ENCODE peak calls at places on chromosomes 12 and 14, in seven cellular contexts. One of them, this sample, is unnamed.

GRCh38 chr14:49506650-49507049 is 79.5 kb downstream of the RPS29 start:
- DNase-seq in activated CD8-positive, alpha-beta T cell treated with anti-CD3 and anti-CD28 coated beads for 36 hours: no peak
- DNase-seq in prostate gland: no peak
- DNase-seq in cardiac fibroblast: no peak
- DNase-seq in neural crest cell: no peak
- DNase-seq in tibial nerve: no peak
- DNase-seq in WTC11: no peak
- DNase-seq in this sample: no peak

GRCh38 chr12:95648990-95649791 is 97.9 kb upstream of the USP44 start:
- DNase-seq in activated CD8-positive, alpha-beta T cell treated with anti-CD3 and anti-CD28 coated beads for 36 hours: no peak
- DNase-seq in prostate gland: peak
- DNase-seq in cardiac fibroblast: peak
- DNase-seq in neural crest cell: no peak
- DNase-seq in tibial nerve: no peak
- DNase-seq in WTC11: no peak
- DNase-seq in this sample: no peak

GRCh38 chr12:2023365-2023764 is 19.1 kb upstream of the DCP1B start:
- DNase-seq in activated CD8-positive, alpha-beta T cell treated with anti-CD3 and anti-CD28 coated beads for 36 hours: no peak
- DNase-seq in prostate gland: peak
- DNase-seq in cardiac fibroblast: no peak
- DNase-seq in neural crest cell: no peak
- DNase-seq in tibial nerve: no peak
- DNase-seq in WTC11: no peak
- DNase-seq in this sample: no peak

GRCh38 chr12:124909831-124910560 is 4.5 kb downstream of the UBC start:
- DNase-seq in activated CD8-positive, alpha-beta T cell treated with anti-CD3 and anti-CD28 coated beads for 36 hours: no peak
- DNase-seq in prostate gland: no peak
- DNase-seq in cardiac fibroblast: peak
- DNase-seq in neural crest cell: no peak
- DNase-seq in tibial nerve: no peak
- DNase-seq in WTC11: no peak
- DNase-seq in this sample: no peak

GRCh38 chr12:83472350-83472749 is 785.6 kb downstream of the TMTC2 start:
- DNase-seq in activated CD8-positive, alpha-beta T cell treated with anti-CD3 and anti-CD28 coated beads for 36 hours: no peak
- DNase-seq in prostate gland: no peak
- DNase-seq in cardiac fibroblast: no peak
- DNase-seq in neural crest cell: no peak
- DNase-seq in tibial nerve: no peak
- DNase-seq in WTC11: no peak
- DNase-seq in this sample: no peak

GRCh38 chr12:118035194-118036041 is 18.9 kb downstream of the RFC5 start:
- DNase-seq in activated CD8-positive, alpha-beta T cell treated with anti-CD3 and anti-CD28 coated beads for 36 hours: peak
- DNase-seq in prostate gland: no peak
- DNase-seq in cardiac fibroblast: peak
- DNase-seq in neural crest cell: no peak
- DNase-seq in tibial nerve: no peak
- DNase-seq in WTC11: no peak
- DNase-seq in this sample: no peak

GRCh38 chr12:44379827-44380226 is 496.3 kb downstream of the NELL2 start:
- DNase-seq in activated CD8-positive, alpha-beta T cell treated with anti-CD3 and anti-CD28 coated beads for 36 hours: no peak
- DNase-seq in prostate gland: no peak
- DNase-seq in cardiac fibroblast: no peak
- DNase-seq in neural crest cell: no peak
- DNase-seq in tibial nerve: no peak
- DNase-seq in WTC11: no peak
- DNase-seq in this sample: no peak

GRCh38 chr12:1470051-1470450 is 124.3 kb downstream of the FBXL14 start:
- DNase-seq in activated CD8-positive, alpha-beta T cell treated with anti-CD3 and anti-CD28 coated beads for 36 hours: no peak
- DNase-seq in prostate gland: no peak
- DNase-seq in cardiac fibroblast: no peak
- DNase-seq in neural crest cell: no peak
- DNase-seq in tibial nerve: no peak
- DNase-seq in WTC11: no peak
- DNase-seq in this sample: no peak

GRCh38 chr14:99348816-99349609 is 77.0 kb upstream of the BCL11B start:
- DNase-seq in activated CD8-positive, alpha-beta T cell treated with anti-CD3 and anti-CD28 coated beads for 36 hours: no peak
- DNase-seq in prostate gland: no peak
- DNase-seq in cardiac fibroblast: no peak
- DNase-seq in neural crest cell: no peak
- DNase-seq in tibial nerve: no peak
- DNase-seq in WTC11: no peak
- DNase-seq in this sample: no peak

GRCh38 chr12:114096461-114096860 is 130.3 kb upstream of the RBM19 start:
- DNase-seq in activated CD8-positive, alpha-beta T cell treated with anti-CD3 and anti-CD28 coated beads for 36 hours: no peak
- DNase-seq in prostate gland: no peak
- DNase-seq in cardiac fibroblast: no peak
- DNase-seq in neural crest cell: no peak
- DNase-seq in tibial nerve: no peak
- DNase-seq in WTC11: no peak
- DNase-seq in this sample: no peak

GRCh38 chr12:49947593-49948226 is 2.8 kb upstream of the AQP2 start:
- DNase-seq in activated CD8-positive, alpha-beta T cell treated with anti-CD3 and anti-CD28 coated beads for 36 hours: no peak
- DNase-seq in prostate gland: no peak
- DNase-seq in cardiac fibroblast: no peak
- DNase-seq in neural crest cell: no peak
- DNase-seq in tibial nerve: no peak
- DNase-seq in WTC11: no peak
- DNase-seq in this sample: no peak

GRCh38 chr14:95332641-95333040 is 12.9 kb upstream of the CLMN start:
- DNase-seq in activated CD8-positive, alpha-beta T cell treated with anti-CD3 and anti-CD28 coated beads for 36 hours: no peak
- DNase-seq in prostate gland: no peak
- DNase-seq in cardiac fibroblast: no peak
- DNase-seq in neural crest cell: no peak
- DNase-seq in tibial nerve: no peak
- DNase-seq in WTC11: no peak
- DNase-seq in this sample: no peak

GRCh38 chr14:75497191-75497590 is 25.1 kb upstream of the BATF start:
- DNase-seq in activated CD8-positive, alpha-beta T cell treated with anti-CD3 and anti-CD28 coated beads for 36 hours: peak
- DNase-seq in prostate gland: no peak
- DNase-seq in cardiac fibroblast: no peak
- DNase-seq in neural crest cell: no peak
- DNase-seq in tibial nerve: no peak
- DNase-seq in WTC11: no peak
- DNase-seq in this sample: no peak

GRCh38 chr14:101929946-101930345 is 34.4 kb upstream of the DYNC1H1 start:
- DNase-seq in activated CD8-positive, alpha-beta T cell treated with anti-CD3 and anti-CD28 coated beads for 36 hours: no peak
- DNase-seq in prostate gland: no peak
- DNase-seq in cardiac fibroblast: no peak
- DNase-seq in neural crest cell: no peak
- DNase-seq in tibial nerve: no peak
- DNase-seq in WTC11: no peak
- DNase-seq in this sample: no peak

GRCh38 chr12:115017346-115017745 is 333.4 kb upstream of the TBX3 start:
- DNase-seq in activated CD8-positive, alpha-beta T cell treated with anti-CD3 and anti-CD28 coated beads for 36 hours: no peak
- DNase-seq in prostate gland: no peak
- DNase-seq in cardiac fibroblast: no peak
- DNase-seq in neural crest cell: no peak
- DNase-seq in tibial nerve: no peak
- DNase-seq in WTC11: no peak
- DNase-seq in this sample: no peak

GRCh38 chr12:105051981-105052380 is 32.3 kb downstream of the ALDH1L2 start:
- DNase-seq in activated CD8-positive, alpha-beta T cell treated with anti-CD3 and anti-CD28 coated beads for 36 hours: no peak
- DNase-seq in prostate gland: no peak
- DNase-seq in cardiac fibroblast: no peak
- DNase-seq in neural crest cell: no peak
- DNase-seq in tibial nerve: no peak
- DNase-seq in WTC11: no peak
- DNase-seq in this sample: no peak

GRCh38 chr12:70823182-70823976 is 97.2 kb downstream of the PTPRR start:
- DNase-seq in activated CD8-positive, alpha-beta T cell treated with anti-CD3 and anti-CD28 coated beads for 36 hours: no peak
- DNase-seq in prostate gland: no peak
- DNase-seq in cardiac fibroblast: peak
- DNase-seq in neural crest cell: no peak
- DNase-seq in tibial nerve: no peak
- DNase-seq in WTC11: peak
- DNase-seq in this sample: no peak

GRCh38 chr12:11609045-11609444 is 40.4 kb upstream of the ETV6 start:
- DNase-seq in activated CD8-positive, alpha-beta T cell treated with anti-CD3 and anti-CD28 coated beads for 36 hours: no peak
- DNase-seq in prostate gland: no peak
- DNase-seq in cardiac fibroblast: no peak
- DNase-seq in neural crest cell: no peak
- DNase-seq in tibial nerve: no peak
- DNase-seq in WTC11: no peak
- DNase-seq in this sample: no peak

GRCh38 chr14:91063119-91063518 is 2.7 kb upstream of the RPS6KA5 start:
- DNase-seq in activated CD8-positive, alpha-beta T cell treated with anti-CD3 and anti-CD28 coated beads for 36 hours: peak
- DNase-seq in prostate gland: no peak
- DNase-seq in cardiac fibroblast: peak
- DNase-seq in neural crest cell: no peak
- DNase-seq in tibial nerve: no peak
- DNase-seq in WTC11: no peak
- DNase-seq in this sample: no peak

GRCh38 chr14:24312736-24313507 is 1.6 kb downstream of the LTB4R start:
- DNase-seq in activated CD8-positive, alpha-beta T cell treated with anti-CD3 and anti-CD28 coated beads for 36 hours: peak
- DNase-seq in prostate gland: no peak
- DNase-seq in cardiac fibroblast: peak
- DNase-seq in neural crest cell: no peak
- DNase-seq in tibial nerve: no peak
- DNase-seq in WTC11: no peak
- DNase-seq in this sample: no peak

GRCh38 chr12:110744176-110744575 is 1.5 kb upstream of the PPP1CC start:
- DNase-seq in activated CD8-positive, alpha-beta T cell treated with anti-CD3 and anti-CD28 coated beads for 36 hours: no peak
- DNase-seq in prostate gland: no peak
- DNase-seq in cardiac fibroblast: peak
- DNase-seq in neural crest cell: no peak
- DNase-seq in tibial nerve: peak
- DNase-seq in WTC11: no peak
- DNase-seq in this sample: no peak

GRCh38 chr12:14532152-14532551 is 35.5 kb downstream of the PLBD1 start:
- DNase-seq in activated CD8-positive, alpha-beta T cell treated with anti-CD3 and anti-CD28 coated beads for 36 hours: no peak
- DNase-seq in prostate gland: no peak
- DNase-seq in cardiac fibroblast: no peak
- DNase-seq in neural crest cell: no peak
- DNase-seq in tibial nerve: no peak
- DNase-seq in WTC11: no peak
- DNase-seq in this sample: no peak

DNA sequence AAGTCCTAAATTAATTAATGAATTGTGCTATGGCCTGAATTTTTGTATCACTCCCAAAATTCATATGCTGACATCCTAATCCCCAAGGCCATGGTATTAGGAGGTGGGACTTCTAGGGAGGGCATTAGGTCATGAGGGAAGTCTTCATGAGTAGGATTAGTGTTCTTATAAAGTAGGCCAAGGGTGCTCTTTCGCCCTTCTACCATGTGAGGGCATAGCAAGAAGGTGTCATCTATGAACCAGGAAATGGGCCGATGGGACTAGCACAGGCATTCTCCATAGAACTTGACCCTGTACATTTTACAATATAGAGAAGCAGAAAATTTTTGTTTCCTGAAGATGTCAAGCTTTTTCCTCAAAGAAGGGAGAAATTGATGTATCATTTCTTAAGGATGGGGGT is 12.5 kb downstream of the SYT10 start:
- DNase-seq in activated CD8-positive, alpha-beta T cell treated with anti-CD3 and anti-CD28 coated beads for 36 hours: no peak
- DNase-seq in prostate gland: no peak
- DNase-seq in cardiac fibroblast: peak
- DNase-seq in neural crest cell: no peak
- DNase-seq in tibial nerve: no peak
- DNase-seq in WTC11: peak
- DNase-seq in this sample: no peak
- TF ChIP-seq CTCF in activated CD8-positive, alpha-beta T cell treated with anti-CD3 and anti-CD28 coated beads for 36 hours: no peak
- TF ChIP-seq CTCF in prostate gland: no peak
- TF ChIP-seq CTCF in cardiac fibroblast: peak
- TF ChIP-seq CTCF in neural crest cell: peak
- TF ChIP-seq CTCF in tibial nerve: no peak
- TF ChIP-seq CTCF in WTC11: peak
- TF ChIP-seq CTCF in this sample: no peak

GRCh38 chr14:81986005-81986404 is 452.4 kb upstream of the SEL1L start:
- DNase-seq in activated CD8-positive, alpha-beta T cell treated with anti-CD3 and anti-CD28 coated beads for 36 hours: no peak
- DNase-seq in prostate gland: no peak
- DNase-seq in cardiac fibroblast: no peak
- DNase-seq in neural crest cell: no peak
- DNase-seq in tibial nerve: no peak
- DNase-seq in WTC11: no peak
- DNase-seq in this sample: no peak

GRCh38 chr14:81991998-81992397 is 458.3 kb upstream of the SEL1L start:
- DNase-seq in activated CD8-positive, alpha-beta T cell treated with anti-CD3 and anti-CD28 coated beads for 36 hours: peak
- DNase-seq in prostate gland: no peak
- DNase-seq in cardiac fibroblast: peak
- DNase-seq in neural crest cell: no peak
- DNase-seq in tibial nerve: no peak
- DNase-seq in WTC11: no peak
- DNase-seq in this sample: no peak

GRCh38 chr14:81990312-81990761 is 456.7 kb upstream of the SEL1L start:
- DNase-seq in activated CD8-positive, alpha-beta T cell treated with anti-CD3 and anti-CD28 coated beads for 36 hours: peak
- DNase-seq in prostate gland: peak
- DNase-seq in cardiac fibroblast: peak
- DNase-seq in neural crest cell: peak
- DNase-seq in tibial nerve: peak
- DNase-seq in WTC11: peak
- DNase-seq in this sample: peak
- TF ChIP-seq CTCF in activated CD8-positive, alpha-beta T cell treated with anti-CD3 and anti-CD28 coated beads for 36 hours: peak
- TF ChIP-seq CTCF in prostate gland: peak
- TF ChIP-seq CTCF in cardiac fibroblast: peak
- TF ChIP-seq CTCF in neural crest cell: peak
- TF ChIP-seq CTCF in tibial nerve: peak
- TF ChIP-seq CTCF in WTC11: peak
- TF ChIP-seq CTCF in this sample: peak

DNA sequence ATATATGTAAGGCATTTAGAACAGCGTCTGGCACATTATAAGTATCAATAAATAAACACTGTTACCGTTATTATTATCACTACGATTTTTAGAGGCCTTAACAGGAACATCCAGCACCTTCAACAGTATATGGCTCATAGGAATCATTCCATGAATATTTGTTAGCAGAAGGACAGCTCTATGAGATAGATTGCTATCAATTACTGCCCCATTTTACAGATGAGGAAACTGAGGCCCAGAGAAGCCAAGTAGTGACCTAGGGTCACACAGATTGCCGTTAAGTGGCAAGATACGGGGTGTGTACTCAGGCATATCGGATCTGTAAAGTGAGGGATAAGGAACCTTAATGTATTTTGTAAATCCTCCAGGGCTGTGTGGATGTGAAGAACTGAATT is 510 bp upstream of the PSMD9 start:
- DNase-seq in activated CD8-positive, alpha-beta T cell treated with anti-CD3 and anti-CD28 coated beads for 36 hours: no peak
- DNase-seq in prostate gland: no peak
- DNase-seq in cardiac fibroblast: no peak
- DNase-seq in neural crest cell: no peak
- DNase-seq in tibial nerve: no peak
- DNase-seq in WTC11: no peak
- DNase-seq in this sample: no peak
- TF ChIP-seq CTCF in activated CD8-positive, alpha-beta T cell treated with anti-CD3 and anti-CD28 coated beads for 36 hours: peak
- TF ChIP-seq CTCF in prostate gland: no peak
- TF ChIP-seq CTCF in cardiac fibroblast: no peak
- TF ChIP-seq CTCF in neural crest cell: peak
- TF ChIP-seq CTCF in tibial nerve: no peak
- TF ChIP-seq CTCF in WTC11: no peak
- TF ChIP-seq CTCF in this sample: no peak

GRCh38 chr14:93034671-93034994 is 81.1 kb downstream of the ITPK1 start:
- DNase-seq in activated CD8-positive, alpha-beta T cell treated with anti-CD3 and anti-CD28 coated beads for 36 hours: no peak
- DNase-seq in prostate gland: no peak
- DNase-seq in cardiac fibroblast: no peak
- DNase-seq in neural crest cell: no peak
- DNase-seq in tibial nerve: no peak
- DNase-seq in WTC11: no peak
- DNase-seq in this sample: no peak
- TF ChIP-seq CTCF in activated CD8-positive, alpha-beta T cell treated with anti-CD3 and anti-CD28 coated beads for 36 hours: peak
- TF ChIP-seq CTCF in prostate gland: no peak
- TF ChIP-seq CTCF in cardiac fibroblast: no peak
- TF ChIP-seq CTCF in neural crest cell: no peak
- TF ChIP-seq CTCF in tibial nerve: no peak
- TF ChIP-seq CTCF in WTC11: no peak
- TF ChIP-seq CTCF in this sample: no peak